ENCODE peak calls at places on chromosomes 12 and 14, in five cellular contexts. O, E, L, M and K are unnamed samples.

GRCh38 chr14:56341766-56342418 is 223.7 kb downstream of the PELI2 start:
- DNase-seq in O (no peak), E (no peak), L (no peak), M (no peak), K (peak)

GRCh38 chr14:93073833-93074769 is 41.6 kb downstream of the ITPK1 start:
- DNase-seq in O (no peak), E (no peak), L (no peak), M (peak), K (peak)

GRCh38 chr12:113926792-113927191 is 39.3 kb downstream of the RBM19 start:
- DNase-seq in O (no peak), E (no peak), L (no peak), M (no peak), K (no peak)

GRCh38 chr14:100669011-100669412 is 57.7 kb upstream of the DLK1 start:
- DNase-seq in O (no peak), E (no peak), L (peak), M (no peak), K (no peak)

GRCh38 chr14:52891800-52892199 is 59.0 kb downstream of the FERMT2 start:
- DNase-seq in O (no peak), E (no peak), L (no peak), M (no peak), K (no peak)

GRCh38 chr12:109910969-109911348 is 10.9 kb downstream of the TCHP start:
- DNase-seq in O (no peak), E (peak), L (no peak), M (no peak), K (no peak)

GRCh38 chr14:75578786-75579781 is 664 bp downstream of the FLVCR2 start:
- DNase-seq in O (no peak), E (no peak), L (peak), M (no peak), K (no peak)

GRCh38 chr14:54173782-54174181 is 217.2 kb upstream of the BMP4 start:
- DNase-seq in O (peak), E (no peak), L (no peak), M (no peak), K (peak)

GRCh38 chr12:87305481-87305880 is 723.7 kb downstream of the C12orf50 start:
- DNase-seq in O (no peak), E (no peak), L (no peak), M (no peak), K (peak)
- H3K4me3 ChIP-seq in O (no peak), E (no peak), L (no peak), M (no peak), K (no peak)

DNA sequence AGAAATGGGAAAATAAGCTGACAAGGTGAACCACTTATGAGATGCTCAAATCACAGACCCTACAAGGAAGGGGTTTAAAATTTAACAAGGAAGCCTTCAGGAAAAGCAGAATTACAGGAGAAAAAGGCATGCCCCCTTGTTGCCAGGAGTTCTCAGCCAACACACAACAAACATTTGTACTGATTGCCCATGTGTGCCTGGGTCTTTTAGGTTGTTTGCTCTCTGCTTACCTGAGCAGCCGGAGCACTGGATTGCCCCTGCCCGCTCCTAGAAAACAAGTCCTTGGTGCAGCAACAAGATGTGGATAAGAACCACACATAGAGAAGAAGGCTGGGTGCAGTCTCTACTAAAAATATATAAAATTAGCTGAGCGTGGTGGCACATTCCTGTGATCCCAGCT is 3.4 kb downstream of the DRAM1 start:
- DNase-seq in O (no peak), E (no peak), L (no peak), M (no peak), K (no peak)
- H3K9ac ChIP-seq in O (no peak), E (no peak), L (no peak), M (no peak), K (no peak)

GRCh38 chr14:36317650-36318049 is 2.8 kb downstream of the MBIP start:
- DNase-seq in O (no peak), E (no peak), L (no peak), M (peak), K (peak)
- H3K4me3 ChIP-seq in O (no peak), E (no peak), L (no peak), M (peak), K (no peak)

GRCh38 chr14:68146812-68147211 is 327.2 kb downstream of the RAD51B start:
- DNase-seq in O (no peak), E (peak), L (no peak), M (peak), K (peak)

GRCh38 chr14:68143341-68143807 is 323.8 kb downstream of the RAD51B start:
- DNase-seq in O (no peak), E (no peak), L (peak), M (no peak), K (peak)

GRCh38 chr14:68145539-68145938 is 326.0 kb downstream of the RAD51B start:
- DNase-seq in O (no peak), E (no peak), L (no peak), M (no peak), K (peak)

GRCh38 chr14:68144051-68144681 is 324.6 kb downstream of the RAD51B start:
- DNase-seq in O (no peak), E (no peak), L (no peak), M (peak), K (peak)

DNA sequence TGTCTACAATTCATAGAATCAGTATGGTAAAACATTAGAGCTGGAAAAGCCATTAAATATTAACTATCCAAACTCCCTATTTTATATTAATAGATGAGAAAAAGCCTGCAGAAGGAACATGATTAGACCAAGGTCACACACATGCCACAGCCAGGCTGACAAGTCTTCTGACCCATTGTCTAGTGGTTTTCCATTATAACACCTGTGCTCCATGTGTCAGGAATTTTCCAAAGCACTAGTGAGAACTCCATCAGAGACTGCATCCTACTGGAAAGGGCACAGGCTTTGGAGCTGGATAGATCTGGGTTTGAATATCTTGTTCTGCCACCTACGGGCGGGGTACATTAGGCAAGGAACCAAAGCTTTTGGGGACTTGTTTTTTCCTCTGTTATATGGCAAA is 325.5 kb downstream of the RAD51B start:
- DNase-seq in O (no peak), E (no peak), L (no peak), M (no peak), K (no peak)
- H3K9ac ChIP-seq in O (no peak), E (no peak), L (no peak), M (no peak), K (peak)

GRCh38 chr12:104720346-104721064 is 237.6 kb downstream of the SLC41A2 start:
- DNase-seq in O (no peak), E (no peak), L (no peak), M (no peak), K (no peak)
- H3K4me3 ChIP-seq in O (no peak), E (no peak), L (peak), M (no peak), K (no peak)